ENCODE peak calls at places on chromosome 13, in ten cellular contexts. H is HuH-7; E is endothelial cell; J is esophagus squamous epithelium; D is D341Med; Y is activated T-cell treated with anti-CD3 and anti-CD28 coated beads, Interleukin-2, amount 50 U/mL, for 48 hours; U is glutamatergic neuron; C is activated CD4-positive, alpha-beta T cell treated with anti-CD3 and anti-CD28 coated beads for 1 hour; F is kidney glomerular epithelial cell; A is mucosa of descending colon. Z is an unnamed sample.

GRCh38 chr13:74990992-74991391 is 491.0 kb downstream of the TBC1D4 start:
- DNase-seq in F (no peak), U (no peak), A (no peak), Y (no peak), D (no peak), J (no peak), H (no peak), E (no peak), C (no peak), Z (no peak)

GRCh38 chr13:20182231-20182846 is 10.4 kb downstream of the GJB2 start:
- DNase-seq in H (peak), C (no peak), U (no peak), A (no peak), E (peak), J (no peak), D (peak), Y (peak), F (peak), Z (peak)

GRCh38 chr13:102141625-102142472 is 260.0 kb downstream of the FGF14 start:
- DNase-seq in J (no peak), H (no peak), Y (no peak), D (no peak), E (no peak), U (no peak), C (no peak), A (no peak), F (peak), Z (no peak)

GRCh38 chr13:113342820-113343691 is 20.9 kb downstream of the GRTP1 start:
- DNase-seq in A (no peak), C (no peak), J (no peak), D (peak), F (no peak), H (no peak), E (no peak), Y (no peak), U (no peak), Z (no peak)

GRCh38 chr13:28537149-28537548 is 42.2 kb upstream of the FLT1 start:
- DNase-seq in H (no peak), J (no peak), C (no peak), F (no peak), D (no peak), E (no peak), A (no peak), U (no peak), Y (no peak), Z (no peak)

GRCh38 chr13:95787356-95788099 is 110.6 kb downstream of the DNAJC3 start:
- DNase-seq in E (no peak), A (no peak), Y (no peak), U (no peak), J (no peak), H (no peak), D (no peak), F (no peak), C (no peak), Z (no peak)

GRCh38 chr13:20924758-20925394 is 22.3 kb upstream of the XPO4 start:
- DNase-seq in U (peak), Y (peak), J (peak), F (peak), C (peak), H (peak), E (peak), D (peak), A (peak), Z (peak)

GRCh38 chr13:33727356-33728083 is 90.4 kb upstream of the RFC3 start:
- DNase-seq in C (no peak), U (no peak), H (no peak), Y (no peak), E (no peak), D (no peak), A (no peak), F (no peak), J (no peak), Z (no peak)

GRCh38 chr13:23947893-23948292 is 50.6 kb upstream of the C1QTNF9B start:
- DNase-seq in C (no peak), E (no peak), F (no peak), U (no peak), H (no peak), A (no peak), Y (no peak), J (no peak), D (no peak), Z (no peak)

GRCh38 chr13:20035130-20035529 is 76.6 kb downstream of the ZMYM2 start:
- DNase-seq in F (no peak), H (no peak), J (no peak), U (no peak), D (no peak), E (no peak), C (no peak), Y (no peak), A (no peak), Z (no peak)

GRCh38 chr13:44493213-44493812 is 82.8 kb downstream of the TSC22D1 start:
- DNase-seq in E (no peak), F (no peak), H (no peak), U (no peak), Y (no peak), D (no peak), C (no peak), J (no peak), A (no peak), Z (no peak)

GRCh38 chr13:28684257-28684656 is 25.3 kb downstream of the POMP start:
- DNase-seq in A (peak), H (no peak), F (no peak), U (peak), E (no peak), Y (no peak), C (no peak), J (no peak), D (no peak), Z (no peak)

GRCh38 chr13:32911506-32911905 is 104.7 kb upstream of the KL start:
- DNase-seq in A (no peak), Y (no peak), E (peak), H (peak), C (no peak), U (no peak), F (peak), D (peak), J (no peak), Z (peak)

GRCh38 chr13:113448885-113449692 is 4.2 kb downstream of the ADPRHL1 start:
- DNase-seq in Y (peak), J (no peak), C (no peak), A (peak), U (no peak), D (peak), H (peak), E (no peak), F (no peak), Z (no peak)

GRCh38 chr13:94569615-94570014 is 26.3 kb downstream of the TGDS start:
- DNase-seq in Y (no peak), C (no peak), J (no peak), U (no peak), D (no peak), A (no peak), F (no peak), E (no peak), H (no peak), Z (no peak)

GRCh38 chr13:43544011-43544410 is 242.8 kb downstream of the ENOX1 start:
- DNase-seq in Y (no peak), J (no peak), F (peak), C (no peak), E (no peak), A (no peak), D (no peak), U (no peak), H (no peak), Z (no peak)

GRCh38 chr13:40235160-40235796 is 431.2 kb downstream of the FOXO1 start:
- DNase-seq in C (no peak), U (no peak), J (no peak), F (no peak), H (no peak), D (no peak), A (no peak), E (no peak), Y (no peak), Z (no peak)

GRCh38 chr13:110462091-110462490 is 99.4 kb downstream of the RAB20 start:
- DNase-seq in F (no peak), C (no peak), Y (no peak), U (no peak), D (no peak), A (no peak), J (no peak), E (no peak), H (no peak), Z (no peak)

GRCh38 chr13:75458696-75459422 is 23.1 kb downstream of the TBC1D4 start:
- DNase-seq in A (peak), D (peak), J (no peak), F (no peak), C (no peak), H (peak), Y (no peak), E (peak), U (no peak), Z (no peak)

GRCh38 chr13:37656247-37656940 is 57.8 kb upstream of the POSTN start:
- DNase-seq in C (no peak), Y (no peak), U (no peak), A (no peak), E (no peak), D (no peak), H (no peak), J (no peak), F (peak), Z (peak)

GRCh38 chr13:31543190-31543589 is 196.1 kb upstream of the RXFP2 start:
- DNase-seq in E (no peak), F (no peak), C (no peak), D (no peak), Y (no peak), U (no peak), J (no peak), H (no peak), A (no peak), Z (no peak)

GRCh38 chr13:30421093-30422055 is 919 bp upstream of the UBE2L5 start:
- DNase-seq in C (no peak), F (peak), A (peak), U (peak), D (peak), E (peak), Y (peak), H (peak), J (peak), Z (no peak)

GRCh38 chr13:27383104-27383921 is 41.1 kb upstream of the GTF3A start:
- DNase-seq in J (no peak), H (no peak), A (no peak), D (no peak), Y (no peak), F (no peak), C (no peak), U (no peak), E (no peak), Z (no peak)

GRCh38 chr13:42615691-42616090 is 41.7 kb downstream of the TNFSF11 start:
- DNase-seq in J (no peak), U (no peak), D (no peak), A (no peak), H (no peak), F (no peak), E (no peak), C (no peak), Y (no peak), Z (no peak)

GRCh38 chr13:109700176-109700575 is 86.2 kb downstream of the IRS2 start:
- DNase-seq in H (no peak), F (peak), E (peak), C (no peak), A (peak), Y (no peak), U (peak), D (no peak), J (no peak), Z (peak)

GRCh38 chr13:44759222-44759721 is 183.1 kb upstream of the TSC22D1 start:
- DNase-seq in A (peak), E (no peak), U (no peak), Y (no peak), C (no peak), H (no peak), D (no peak), J (no peak), F (no peak), Z (no peak)

GRCh38 chr13:69331245-69331644 is 776.4 kb upstream of the ATXN8OS start:
- DNase-seq in J (no peak), C (no peak), Y (no peak), U (no peak), H (no peak), A (no peak), F (no peak), D (no peak), E (no peak), Z (no peak)